ENCODE peak calls at places on chromosomes 2 and 18, in five cellular contexts. M is gastrocnemius medialis, N is upper lobe of right lung, P is A549, Y is GM13977. E is an unnamed sample.

GRCh38 chr18:54269924-54270844 is 867 bp downstream of the POLI start:
- DNase-seq in Y (peak), P (peak), N (no peak), M (peak), E (no peak)

GRCh38 chr2:69766014-69766413 is 24.1 kb downstream of the ANXA4 start:
- DNase-seq in M (no peak), N (no peak), P (no peak), Y (no peak), E (no peak)

GRCh38 chr18:41457730-41458129 is 497.3 kb upstream of the PIK3C3 start:
- DNase-seq in P (no peak), N (no peak), M (no peak), Y (no peak), E (no peak)

GRCh38 chr2:99680946-99681345 is 191.1 kb upstream of the REV1 start:
- DNase-seq in N (no peak), M (no peak), P (no peak), Y (no peak), E (no peak)

GRCh38 chr2:105496271-105496670 is 97.4 kb upstream of the FHL2 start:
- DNase-seq in M (peak), N (no peak), P (no peak), Y (no peak), E (no peak)

GRCh38 chr2:64859208-64860161 is 129.7 kb upstream of the SLC1A4 start:
- DNase-seq in Y (peak), M (peak), N (peak), P (peak), E (peak)

GRCh38 chr18:64405161-64405560 is 256.3 kb upstream of the LINC00305 start:
- DNase-seq in P (no peak), M (no peak), N (no peak), Y (no peak), E (no peak)

GRCh38 chr2:225434014-225434413 is 34.5 kb downstream of the NYAP2 start:
- DNase-seq in M (no peak), P (no peak), N (no peak), Y (no peak), E (peak)

GRCh38 chr18:78610179-78610578 is 369.4 kb upstream of the SALL3 start:
- DNase-seq in P (no peak), Y (no peak), N (no peak), M (no peak), E (no peak)

DNA sequence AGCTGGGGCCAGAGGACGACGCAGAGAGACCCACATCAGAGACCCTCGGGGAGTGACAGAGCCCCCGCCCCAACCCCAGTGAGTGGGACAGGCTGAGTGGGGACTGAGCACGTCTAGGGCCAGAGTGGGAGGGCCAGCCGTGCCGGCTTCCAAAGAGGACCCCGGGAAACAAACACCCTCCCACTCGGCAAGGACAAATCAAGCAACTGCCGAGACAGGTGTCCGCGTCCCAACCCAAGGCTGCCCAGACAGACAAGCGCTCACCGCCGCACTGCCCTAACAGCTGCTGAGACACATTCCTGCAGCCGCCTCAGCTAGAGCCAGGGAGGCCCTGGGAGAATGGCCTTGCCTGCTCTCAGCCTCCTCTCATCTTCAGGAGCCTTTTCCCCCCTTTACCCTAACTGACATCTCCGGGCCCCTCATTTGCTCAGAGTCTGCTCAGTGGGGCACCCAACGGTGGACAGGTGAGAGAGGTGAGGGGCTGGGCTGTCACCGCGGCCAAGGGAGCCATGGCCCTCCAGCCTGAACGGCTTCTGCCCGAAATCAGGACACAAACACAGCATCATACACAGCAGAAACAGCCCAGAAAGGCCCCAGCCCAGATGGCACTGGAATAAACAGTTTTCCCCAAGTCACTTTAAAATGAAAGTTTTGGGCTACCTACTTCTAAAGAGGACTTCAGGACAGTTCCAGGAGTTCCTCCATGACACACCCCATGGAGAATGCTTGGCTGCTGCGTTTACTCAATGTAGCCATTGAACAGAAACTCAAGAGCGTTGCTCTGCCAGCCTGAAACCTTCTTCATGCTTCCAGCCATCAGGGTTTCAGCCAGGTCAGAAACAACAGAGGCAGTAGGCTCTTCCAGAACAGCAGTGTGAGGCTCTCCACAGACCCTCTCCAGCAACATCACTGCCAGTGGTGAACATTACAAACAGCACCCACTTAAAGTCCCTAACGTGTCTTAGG is 23.6 kb downstream of the SLC66A2 start:
- DNase-seq in M (peak), N (peak), P (no peak), Y (no peak), E (no peak)
- TF ChIP-seq CTCF in M (no peak), N (no peak), P (no peak), Y (no peak), E (no peak)

DNA sequence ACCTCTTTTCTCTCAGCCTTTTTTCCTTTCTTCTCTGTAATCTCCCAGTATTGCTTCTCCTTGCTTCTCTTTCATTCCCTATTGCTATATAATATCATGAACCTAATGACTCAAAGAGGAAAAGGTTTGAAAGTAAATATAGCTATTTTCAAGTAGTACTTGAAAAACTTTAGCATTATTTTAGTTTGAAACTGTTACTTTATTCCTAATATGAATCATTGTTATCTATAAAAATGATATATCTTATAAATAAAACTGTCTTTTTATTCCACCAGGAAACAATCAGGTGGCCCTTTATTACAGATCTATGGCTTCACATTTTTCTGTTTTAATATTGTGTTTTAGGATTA is 311 bp upstream of the SCN1A start:
- DNase-seq in N (no peak), P (no peak), M (no peak), Y (no peak), E (no peak)
- TF ChIP-seq CTCF in N (no peak), P (no peak), M (no peak), Y (no peak), E (peak)

GRCh38 chr18:10440874-10441273 is 13.6 kb upstream of the APCDD1 start:
- DNase-seq in P (no peak), Y (no peak), N (no peak), M (no peak), E (no peak)
- TF ChIP-seq CTCF in P (no peak), Y (no peak), N (no peak), M (no peak), E (no peak)

GRCh38 chr2:86297382-86298147 is 39.9 kb downstream of the REEP1 start:
- DNase-seq in M (no peak), N (no peak), Y (peak), P (peak), E (no peak)
- TF ChIP-seq CTCF in M (no peak), N (no peak), Y (peak), P (peak), E (no peak)

DNA sequence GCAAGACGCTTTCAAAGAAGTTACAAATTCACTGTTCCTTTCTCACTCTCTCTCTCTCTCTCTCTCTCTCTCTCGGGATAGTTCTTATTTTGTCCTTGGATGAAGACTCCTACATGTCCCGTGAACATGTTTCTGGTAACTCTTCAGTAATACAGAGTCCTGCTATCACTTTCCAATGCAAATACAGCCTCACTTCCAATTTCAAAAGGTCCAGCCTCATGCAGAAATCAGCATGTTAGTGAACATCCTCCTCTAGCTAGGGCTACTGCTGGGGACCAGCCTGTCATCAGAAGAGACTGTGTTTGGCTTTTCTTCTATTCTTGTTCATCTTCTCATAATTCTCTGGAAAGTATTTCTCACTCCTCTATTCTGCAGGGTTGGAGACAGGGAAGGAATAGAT is 1306.7 kb upstream of the CELF4 start:
- DNase-seq in N (no peak), Y (no peak), M (no peak), P (no peak), E (no peak)
- TF ChIP-seq CTCF in N (no peak), Y (no peak), M (no peak), P (no peak), E (no peak)

E was measured in nephron progenitor cell.